ENCODE peak calls at places on chromosomes 16 and 17, in seven cellular contexts. W is CD8-positive, alpha-beta T cell; Q is mucosa of descending colon; M is lung; G is H9; N is esophagus squamous epithelium; J is Caco-2. X is an unnamed sample.

GRCh38 chr17:76994237-76994637 is 126.0 kb downstream of the MGAT5B start:
- DNase-seq in W (no peak), Q (no peak), M (no peak), G (no peak), N (no peak), J (no peak), X (no peak)

GRCh38 chr17:43661699-43662431 is at the start of gene MEOX1:
- DNase-seq in W (no peak), Q (no peak), M (no peak), G (no peak), N (no peak), J (no peak), X (no peak)

GRCh38 chr16:5615868-5616642 is 518.5 kb upstream of the EEF2KMT start:
- DNase-seq in W (no peak), Q (peak; percentile 66), M (peak; percentile 33), G (peak; percentile 88), N (no peak), J (peak; percentile 60), X (no peak)

GRCh38 chr17:80138856-80139426 is 8.0 kb downstream of the EIF4A3 start:
- DNase-seq in W (no peak), Q (no peak), M (no peak), G (peak; percentile 24), N (no peak), J (no peak), X (no peak)

GRCh38 chr16:3731126-3731935 is 14.0 kb upstream of the TRAP1 start:
- DNase-seq in W (no peak), Q (no peak), M (no peak), G (no peak), N (no peak), J (no peak), X (no peak)

GRCh38 chr17:3772764-3773163 is 28.2 kb downstream of the ITGAE start:
- DNase-seq in W (no peak), Q (no peak), M (no peak), G (peak; percentile 86), N (no peak), J (no peak), X (no peak)

GRCh38 chr16:28606291-28607115 is 3.3 kb downstream of the SULT1A1 start:
- DNase-seq in W (no peak), Q (peak; percentile 60), M (no peak), G (no peak), N (no peak), J (no peak), X (no peak)

GRCh38 chr16:78791011-78791410 is 691.6 kb downstream of the WWOX start:
- DNase-seq in W (no peak), Q (no peak), M (no peak), G (no peak), N (no peak), J (no peak), X (no peak)

GRCh38 chr17:55527520-55528118 is 16.4 kb upstream of the SMIM36 start:
- DNase-seq in W (no peak), Q (no peak), M (no peak), G (peak; percentile 54), N (no peak), J (no peak), X (no peak)

GRCh38 chr17:72843591-72843990 is 248.9 kb downstream of the SLC39A11 start:
- DNase-seq in W (no peak), Q (no peak), M (no peak), G (no peak), N (no peak), J (peak; percentile 42), X (no peak)

GRCh38 chr17:14061666-14062560 is 7.4 kb upstream of the COX10 start:
- DNase-seq in W (no peak), Q (no peak), M (peak; percentile 48), G (no peak), N (no peak), J (no peak), X (no peak)
- TF ChIP-seq CTCF in W (no peak), Q (no peak), M (no peak), G (no peak), N (no peak), J (no peak), X (peak; percentile 33)

DNA sequence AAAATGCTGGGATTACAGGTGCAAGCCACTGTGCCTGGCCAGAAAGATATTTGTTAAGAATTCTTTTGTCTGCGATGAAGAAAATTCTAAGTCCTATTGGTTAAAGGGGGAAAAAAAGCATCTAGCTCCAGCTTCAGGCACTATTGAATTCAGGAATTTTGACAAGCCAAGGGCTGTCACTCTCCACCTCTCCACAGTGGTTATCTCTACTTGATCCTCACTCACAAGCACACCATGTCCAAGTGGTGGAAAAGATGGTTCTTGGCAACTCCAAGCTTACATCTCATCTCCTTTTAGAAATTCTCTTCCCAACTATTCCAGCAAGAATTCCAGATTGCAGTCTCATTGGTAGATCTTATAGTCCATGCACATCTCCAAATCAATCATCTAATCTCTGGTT is 7.1 kb downstream of the RBFOX1 start:
- DNase-seq in W (no peak), Q (no peak), M (no peak), G (no peak), N (no peak), J (no peak), X (no peak)
- H3K4me1 ChIP-seq in W (no peaks in the 10 kb centered on the region), Q (no peaks in the 10 kb centered on the region), M (peaks cover 25% of the 10 kb centered on the region), G (no peaks in the 10 kb centered on the region), N (no peaks in the 10 kb centered on the region), J (no peaks in the 10 kb centered on the region), X (no peaks in the 10 kb centered on the region)

GRCh38 chr17:40884708-40885512 is at the start of gene KRT20:
- DNase-seq in W (no peak), Q (peak; percentile 58), M (no peak), G (no peak), N (no peak), J (no peak), X (no peak)
- TF ChIP-seq CTCF in W (no peak), Q (no peak), M (no peak), G (no peak), N (no peak), J (peak; percentile 32), X (no peak)

GRCh38 chr17:39636587-39636926 is 387 bp upstream of the STARD3 start:
- DNase-seq in W (no peak), Q (no peak), M (no peak), G (no peak), N (no peak), J (no peak), X (no peak)

GRCh38 chr17:39639043-39639442 is 2.1 kb downstream of the STARD3 start:
- DNase-seq in W (no peak), Q (no peak), M (no peak), G (no peak), N (no peak), J (no peak), X (no peak)

GRCh38 chr17:39636927-39637736 is at the start of gene STARD3:
- DNase-seq in W (peak; percentile 88), Q (peak; percentile 97), M (peak; percentile 91), G (peak; percentile 97), N (peak; percentile 33), J (peak; percentile 90), X (peak; percentile 44)

GRCh38 chr17:39639566-39640458 is 2.9 kb downstream of the STARD3 start:
- DNase-seq in W (no peak), Q (no peak), M (no peak), G (no peak), N (no peak), J (no peak), X (no peak)

GRCh38 chr17:39638317-39638716 is 1.4 kb downstream of the STARD3 start:
- DNase-seq in W (no peak), Q (no peak), M (no peak), G (no peak), N (no peak), J (no peak), X (no peak)
- H3K4me1 ChIP-seq in W (peaks cover 56% of the 10 kb centered on the region), Q (peaks cover 47% of the 10 kb centered on the region), M (peaks cover 15% of the 10 kb centered on the region), G (peaks cover 9% of the 10 kb centered on the region), N (peaks cover 53% of the 10 kb centered on the region), J (peaks cover 5% of the 10 kb centered on the region), X (peaks cover 44% of the 10 kb centered on the region)

GRCh38 chr16:85608887-85609286 is 4.2 kb upstream of the GSE1 start:
- DNase-seq in W (no peak), Q (no peak), M (no peak), G (no peak), N (no peak), J (no peak), X (no peak)

GRCh38 chr16:85606920-85607319 is 6.2 kb upstream of the GSE1 start:
- DNase-seq in W (no peak), Q (no peak), M (no peak), G (no peak), N (no peak), J (no peak), X (no peak)

GRCh38 chr16:85607331-85607765 is 5.8 kb upstream of the GSE1 start:
- DNase-seq in W (no peak), Q (no peak), M (no peak), G (peak; percentile 92), N (no peak), J (no peak), X (no peak)

GRCh38 chr16:85608515-85608885 is 4.6 kb upstream of the GSE1 start:
- DNase-seq in W (no peak), Q (no peak), M (no peak), G (no peak), N (no peak), J (peak; percentile 67), X (no peak)

GRCh38 chr16:85607796-85608514 is 5.2 kb upstream of the GSE1 start:
- DNase-seq in W (no peak), Q (no peak), M (no peak), G (no peak), N (no peak), J (no peak), X (no peak)
- TF ChIP-seq CTCF in W (no peak), Q (no peak), M (no peak), G (no peak), N (no peak), J (no peak), X (no peak)

DNA sequence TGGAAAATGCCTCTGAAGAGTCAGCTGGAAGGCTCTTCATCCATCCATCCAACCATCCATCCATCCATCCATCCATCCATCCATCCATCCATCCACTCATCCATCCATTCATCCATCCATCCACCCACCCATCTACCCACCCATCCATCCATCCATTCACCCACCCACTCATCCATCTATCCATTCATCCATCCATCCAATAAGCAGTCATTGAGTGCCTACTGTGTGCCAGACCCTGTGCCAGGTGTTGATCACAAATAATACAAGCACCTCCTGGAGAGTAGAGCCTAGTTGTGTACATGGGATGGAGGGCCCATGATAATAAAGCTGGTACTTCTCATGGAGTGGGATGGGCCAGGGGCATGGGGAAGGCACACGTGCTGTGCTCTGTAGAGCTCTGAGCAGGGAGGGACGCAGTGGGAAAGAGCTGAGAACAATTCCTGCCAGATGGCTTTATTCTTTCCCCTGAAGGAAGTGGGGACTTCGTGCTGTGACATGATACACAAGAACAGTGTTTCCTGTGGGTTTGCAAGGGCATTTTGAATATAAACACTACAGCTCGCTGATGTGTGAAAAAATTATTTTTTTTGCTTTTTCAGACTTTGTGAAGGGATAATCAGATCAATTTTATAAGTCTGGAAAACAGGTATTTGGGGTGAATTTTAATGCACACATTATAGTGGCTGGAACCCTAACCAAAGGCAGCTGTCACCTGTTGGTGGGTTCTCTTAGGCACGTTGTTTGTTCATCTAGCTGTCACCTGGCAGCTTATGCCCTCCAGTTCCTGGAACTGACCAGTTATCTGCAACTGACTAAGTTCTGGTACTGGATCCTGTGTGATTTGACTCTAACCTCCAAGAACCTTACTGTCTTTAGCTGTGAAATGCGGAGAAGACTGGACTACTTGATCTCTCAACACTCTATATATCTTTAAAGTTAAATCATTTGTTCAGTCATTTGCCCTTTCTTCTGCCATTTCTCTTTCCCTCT is 61.3 kb downstream of the PRKCB start:
- DNase-seq in W (no peak), Q (no peak), M (no peak), G (no peak), N (no peak), J (no peak), X (no peak)
- H3K4me1 ChIP-seq in W (peaks cover 41% of the 10 kb centered on the region), Q (no peaks in the 10 kb centered on the region), M (no peaks in the 10 kb centered on the region), G (peaks cover 4% of the 10 kb centered on the region), N (no peaks in the 10 kb centered on the region), J (no peaks in the 10 kb centered on the region), X (no peaks in the 10 kb centered on the region)

GRCh38 chr17:9057310-9057709 is 36.0 kb downstream of the NTN1 start:
- DNase-seq in W (no peak), Q (no peak), M (no peak), G (no peak), N (no peak), J (no peak), X (no peak)
- TF ChIP-seq CTCF in W (no peak), Q (no peak), M (no peak), G (no peak), N (no peak), J (no peak), X (no peak)